ENCODE peak calls at places on chromosomes 5 and 9, in ten cellular contexts. V, Y, J, R, G, K, U, P, L and H are unnamed samples.

GRCh38 chr5:89698028-89698427 is 711.5 kb downstream of the CETN3 start:
- DNase-seq in Y (no peak), R (no peak), V (no peak), G (no peak), L (no peak), K (no peak), J (no peak), P (no peak), U (no peak), H (no peak)

GRCh38 chr5:73299017-73299630 is 126.1 kb downstream of the TMEM174 start:
- DNase-seq in G (no peak), K (no peak), V (no peak), P (no peak), R (no peak), Y (peak), J (no peak), L (no peak), U (no peak), H (no peak)

GRCh38 chr5:68273717-68274409 is 58.3 kb downstream of the PIK3R1 start:
- DNase-seq in U (no peak), K (no peak), P (no peak), Y (no peak), V (no peak), J (no peak), R (no peak), G (no peak), L (no peak), H (no peak)

GRCh38 chr9:34419716-34420504 is 38.5 kb downstream of the FAM219A start:
- DNase-seq in J (no peak), U (no peak), P (no peak), V (no peak), R (no peak), Y (no peak), L (no peak), G (no peak), K (no peak), H (no peak)

GRCh38 chr9:126617003-126617739 is 3.4 kb downstream of the LMX1B start:
- DNase-seq in R (no peak), J (no peak), P (no peak), V (no peak), L (no peak), K (no peak), Y (peak), U (no peak), G (no peak), H (no peak)

GRCh38 chr5:1242733-1243486 is 17.7 kb downstream of the SLC6A18 start:
- DNase-seq in L (no peak), Y (no peak), P (no peak), V (no peak), U (no peak), R (no peak), K (no peak), J (no peak), G (no peak), H (no peak)

GRCh38 chr5:149824115-149824514 is 94.0 kb downstream of the PPARGC1B start:
- DNase-seq in Y (no peak), L (no peak), U (no peak), V (no peak), P (no peak), K (no peak), J (no peak), G (no peak), R (no peak), H (no peak)

GRCh38 chr5:145521066-145521465 is 314.1 kb downstream of the PRELID2 start:
- DNase-seq in P (no peak), Y (no peak), R (no peak), G (no peak), V (no peak), J (no peak), K (no peak), L (no peak), U (no peak), H (no peak)

GRCh38 chr5:180069589-180070247 is 1.8 kb downstream of the RNF130 start:
- DNase-seq in Y (no peak), J (no peak), K (no peak), R (no peak), V (no peak), U (peak), G (no peak), L (peak), P (peak), H (no peak)

GRCh38 chr9:122444366-122444765 is 33.4 kb downstream of the OR1J1 start:
- DNase-seq in K (no peak), U (no peak), R (peak), G (peak), J (peak), V (no peak), P (no peak), L (peak), Y (no peak), H (no peak)

GRCh38 chr9:130124471-130124870 is 47.7 kb upstream of the NCS1 start:
- DNase-seq in J (no peak), Y (no peak), R (no peak), G (no peak), P (no peak), K (no peak), U (no peak), L (no peak), V (no peak), H (no peak)

DNA sequence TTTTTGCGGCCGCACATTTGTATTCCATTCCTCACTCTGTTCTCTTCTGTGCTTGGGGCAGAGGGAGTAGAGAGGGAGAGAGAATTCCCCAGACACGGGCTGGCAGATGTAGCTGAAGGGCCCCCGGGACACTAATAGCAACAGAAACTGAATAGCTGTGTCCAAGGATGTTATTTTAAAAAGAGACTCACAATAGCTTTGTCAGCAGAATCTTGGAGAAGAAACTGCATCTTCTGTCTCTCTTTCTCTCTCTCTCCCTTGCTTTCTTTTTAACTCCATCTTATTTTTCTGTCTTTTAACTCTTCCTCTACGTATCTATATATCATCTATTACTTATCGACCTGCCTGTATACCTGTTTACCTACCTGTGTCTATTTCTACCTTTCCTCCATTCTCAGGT is 145.4 kb downstream of the PAPPA start:
- DNase-seq in P (no peak), J (no peak), G (no peak), U (no peak), R (no peak), L (no peak), V (no peak), Y (no peak), K (no peak), H (no peak)
- H3K4me3 ChIP-seq in P (no peak), J (no peak), G (no peak), U (no peak), R (no peak), L (no peak), V (no peak), Y (no peak), K (no peak), H (no peak)

GRCh38 chr5:178071108-178071507 is 42.2 kb upstream of the N4BP3 start:
- DNase-seq in J (no peak), Y (no peak), K (no peak), V (no peak), P (no peak), U (no peak), L (no peak), R (no peak), G (no peak), H (no peak)

GRCh38 chr5:178077751-178078150 is 35.6 kb upstream of the N4BP3 start:
- DNase-seq in V (no peak), G (no peak), U (no peak), K (no peak), L (no peak), Y (peak), P (no peak), J (no peak), R (no peak), H (no peak)

GRCh38 chr5:178078197-178078995 is 34.9 kb upstream of the N4BP3 start:
- DNase-seq in Y (no peak), P (no peak), J (no peak), L (peak), K (no peak), U (no peak), R (peak), G (peak), V (no peak), H (peak)

GRCh38 chr5:178072749-178073148 is 40.6 kb upstream of the N4BP3 start:
- DNase-seq in V (peak), Y (no peak), P (no peak), K (no peak), J (no peak), G (no peak), U (no peak), R (no peak), L (no peak), H (no peak)

GRCh38 chr5:178074266-178074952 is 38.9 kb upstream of the N4BP3 start:
- DNase-seq in R (no peak), K (no peak), L (no peak), G (no peak), U (no peak), V (no peak), J (no peak), Y (no peak), P (no peak), H (no peak)
- TF ChIP-seq CTCF in R (no peak), K (no peak), L (no peak), G (peak), U (peak), V (no peak), J (no peak), Y (peak), P (no peak), H (no peak)

GRCh38 chr5:173925449-173926071 is 37.4 kb downstream of the CPEB4 start:
- DNase-seq in K (no peak), V (no peak), Y (peak), J (peak), G (peak), P (peak), R (no peak), U (no peak), L (peak), H (no peak)
- H3K4me3 ChIP-seq in K (no peak), V (no peak), Y (no peak), J (no peak), G (no peak), P (no peak), R (no peak), U (no peak), L (no peak), H (no peak)

DNA sequence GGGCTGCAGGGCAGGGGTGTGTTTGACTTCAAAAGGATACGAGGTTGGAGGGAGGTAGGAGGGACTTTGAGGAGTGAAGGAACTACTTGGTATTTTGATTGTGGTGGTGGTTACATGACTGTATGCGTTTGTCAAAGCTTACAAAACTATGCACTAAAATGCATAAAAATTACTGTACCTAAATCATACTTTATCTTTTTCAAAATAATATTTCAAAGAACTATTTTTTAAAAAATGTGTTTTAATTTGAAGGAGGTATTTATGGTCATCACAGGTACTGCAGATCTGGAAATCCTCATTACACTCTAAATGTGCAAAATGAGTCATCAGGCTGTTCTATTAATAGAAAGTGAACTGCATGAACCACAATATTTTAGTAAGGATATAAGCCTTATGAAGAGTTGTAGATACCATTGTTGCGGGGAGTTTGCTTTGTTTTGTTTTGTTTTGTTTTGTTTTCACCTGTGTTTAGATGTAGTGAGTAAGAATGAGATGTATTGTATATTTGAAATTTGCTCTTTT is 116.9 kb downstream of the ARRDC3 start:
- DNase-seq in J (no peak), V (no peak), L (peak), U (no peak), Y (no peak), K (no peak), R (no peak), P (no peak), G (peak), H (no peak)
- TF ChIP-seq CTCF in J (peak), V (no peak), L (peak), U (no peak), Y (no peak), K (no peak), R (peak), P (no peak), G (no peak), H (no peak)